ENCODE peak calls at places on chromosomes 11 and 22, in six cellular contexts. R is germinal center, D is GM23338, V is pancreas, T is HTR-8/SVneo, W is amniotic stem cell. U is an unnamed sample.

GRCh38 chr22:19233189-19233661 is 54.7 kb upstream of the SLC25A1 start:
- DNase-seq in R (no peak), D (no peak), V (no peak), T (no peak), W (no peak), U (no peak)

GRCh38 chr11:75562048-75562835 is at the start of gene SERPINH1:
- DNase-seq in R (peak; percentile 52), D (peak; percentile 94), V (peak; percentile 94), T (peak; percentile 95), W (peak; percentile 67), U (no peak)

GRCh38 chr11:117959438-117960149 is 26.6 kb upstream of the IL10RA start:
- DNase-seq in R (no peak), D (no peak), V (no peak), T (no peak), W (no peak), U (no peak)

GRCh38 chr11:14973621-14974020 is 1.5 kb upstream of the CALCA start:
- DNase-seq in R (peak; percentile 25), D (peak; percentile 60), V (peak; percentile 69), T (no peak), W (no peak), U (no peak)

GRCh38 chr11:12100429-12100828 is 10.0 kb upstream of the MICAL2 start:
- DNase-seq in R (no peak), D (no peak), V (no peak), T (no peak), W (no peak), U (no peak)

GRCh38 chr11:109089144-109089543 is 332.8 kb upstream of the C11orf87 start:
- DNase-seq in R (no peak), D (peak; percentile 6), V (no peak), T (no peak), W (no peak), U (no peak)

GRCh38 chr11:114163830-114164401 is 104.4 kb downstream of the ZBTB16 start:
- DNase-seq in R (no peak), D (no peak), V (no peak), T (no peak), W (no peak), U (no peak)

GRCh38 chr22:37186997-37187522 is 987 bp downstream of the C1QTNF6 start:
- DNase-seq in R (no peak), D (no peak), V (no peak), T (no peak), W (no peak), U (no peak)

GRCh38 chr22:38314992-38315800 is 2.0 kb downstream of the CSNK1E start:
- DNase-seq in R (peak; percentile 59), D (no peak), V (no peak), T (no peak), W (no peak), U (no peak)

GRCh38 chr22:19869497-19870152 is 15.0 kb upstream of the GNB1L start:
- DNase-seq in R (no peak), D (no peak), V (peak; percentile 31), T (no peak), W (no peak), U (no peak)

GRCh38 chr22:38704568-38705234 is 1.0 kb upstream of the GTPBP1 start:
- DNase-seq in R (no peak), D (no peak), V (no peak), T (no peak), W (no peak), U (no peak)

GRCh38 chr22:33397381-33397907 is 339.3 kb upstream of the SYN3 start:
- DNase-seq in R (no peak), D (no peak), V (no peak), T (no peak), W (no peak), U (no peak)

GRCh38 chr22:43090130-43090789 is 1.1 kb upstream of the TTLL1 start:
- DNase-seq in R (peak; percentile 68), D (no peak), V (no peak), T (peak; percentile 75), W (no peak), U (peak; percentile 36)

GRCh38 chr11:71201231-71201630 is 51.1 kb downstream of the SHANK2 start:
- DNase-seq in R (no peak), D (no peak), V (no peak), T (no peak), W (no peak), U (no peak)

GRCh38 chr11:119432484-119433368 is 9.8 kb upstream of the THY1 start:
- DNase-seq in R (no peak), D (peak; percentile 55), V (no peak), T (peak; percentile 66), W (peak; percentile 48), U (no peak)

GRCh38 chr11:77660947-77661346 is 23.4 kb upstream of the CLNS1A start:
- DNase-seq in R (peak; percentile 22), D (no peak), V (no peak), T (no peak), W (no peak), U (no peak)

GRCh38 chr11:8318536-8318935 is 54.9 kb upstream of the LMO1 start:
- DNase-seq in R (no peak), D (peak; percentile 87), V (no peak), T (no peak), W (no peak), U (no peak)

GRCh38 chr11:75193271-75193670 is 42.4 kb downstream of the SLCO2B1 start:
- DNase-seq in R (no peak), D (no peak), V (no peak), T (no peak), W (no peak), U (no peak)

GRCh38 chr11:83072689-83073242 is 1.1 kb upstream of the RAB30 start:
- DNase-seq in R (no peak), D (peak; percentile 15), V (no peak), T (no peak), W (no peak), U (no peak)

GRCh38 chr11:19201737-19202605 is at the start of gene CSRP3:
- DNase-seq in R (no peak), D (no peak), V (no peak), T (no peak), W (no peak), U (no peak)

GRCh38 chr11:67384851-67385366 is 6.9 kb upstream of the RAD9A start:
- DNase-seq in R (no peak), D (no peak), V (no peak), T (no peak), W (no peak), U (no peak)

GRCh38 chr22:40394607-40395006 is 24.2 kb downstream of the SGSM3 start:
- DNase-seq in R (no peak), D (no peak), V (no peak), T (no peak), W (no peak), U (no peak)

GRCh38 chr11:94494200-94494545 is 389 bp downstream of the ANKRD49 start:
- DNase-seq in R (no peak), D (no peak), V (no peak), T (no peak), W (no peak), U (no peak)

GRCh38 chr11:66459138-66459778 is 7.4 kb upstream of the PELI3 start:
- DNase-seq in R (no peak), D (no peak), V (no peak), T (no peak), W (no peak), U (no peak)

GRCh38 chr22:50216161-50216683 is 15.4 kb downstream of the SELENOO start:
- DNase-seq in R (no peak), D (no peak), V (peak; percentile 64), T (no peak), W (no peak), U (no peak)

GRCh38 chr11:60825118-60825517 is 16.8 kb upstream of the CCDC86 start:
- DNase-seq in R (no peak), D (no peak), V (no peak), T (no peak), W (no peak), U (no peak)

GRCh38 chr11:35227551-35228341 is 88.8 kb downstream of the CD44 start:
- DNase-seq in R (no peak), D (no peak), V (no peak), T (no peak), W (no peak), U (no peak)

GRCh38 chr22:46057206-46057605 is 80.2 kb upstream of the WNT7B start:
- DNase-seq in R (no peak), D (no peak), V (peak; percentile 29), T (no peak), W (no peak), U (no peak)

GRCh38 chr11:85725510-85726258 is 39.7 kb upstream of the CCDC89 start:
- DNase-seq in R (no peak), D (no peak), V (no peak), T (peak; percentile 66), W (peak; percentile 61), U (no peak)

GRCh38 chr11:4095509-4096230 is 1.1 kb downstream of the RRM1 start:
- DNase-seq in R (no peak), D (no peak), V (no peak), T (no peak), W (no peak), U (no peak)

GRCh38 chr11:43735931-43736330 is 55.4 kb downstream of the HSD17B12 start:
- DNase-seq in R (no peak), D (peak; percentile 24), V (no peak), T (no peak), W (no peak), U (no peak)

GRCh38 chr11:88312665-88313064 is 24.9 kb downstream of the CTSC start:
- DNase-seq in R (no peak), D (no peak), V (no peak), T (no peak), W (no peak), U (no peak)

GRCh38 chr11:68140496-68141246 is 19.5 kb upstream of the CHKA start:
- DNase-seq in R (no peak), D (no peak), V (peak; percentile 89), T (no peak), W (no peak), U (no peak)

GRCh38 chr11:120482149-120482548 is 29.4 kb upstream of the GRIK4 start:
- DNase-seq in R (no peak), D (no peak), V (no peak), T (no peak), W (no peak), U (no peak)

GRCh38 chr22:39727541-39727940 is 157.0 kb downstream of the CACNA1I start:
- DNase-seq in R (no peak), D (no peak), V (no peak), T (peak; percentile 24), W (no peak), U (no peak)

GRCh38 chr11:82906236-82906635 is 4.7 kb downstream of the DDIAS start:
- DNase-seq in R (no peak), D (peak; percentile 74), V (no peak), T (peak; percentile 24), W (peak; percentile 44), U (no peak)

GRCh38 chr22:37442537-37442936 is 15.3 kb upstream of the ELFN2 start:
- DNase-seq in R (no peak), D (no peak), V (no peak), T (peak; percentile 27), W (no peak), U (no peak)

GRCh38 chr11:100592619-100593309 is 94.3 kb upstream of the ARHGAP42 start:
- DNase-seq in R (no peak), D (no peak), V (no peak), T (no peak), W (no peak), U (no peak)

GRCh38 chr11:30919389-30920172 is 333.4 kb upstream of the MPPED2 start:
- DNase-seq in R (no peak), D (no peak), V (no peak), T (no peak), W (no peak), U (no peak)

U was measured in NCI-H187 treated with DMSO at 0.1 percent for 48 hours.